ENCODE peak calls at places on chromosomes 3 and 15, in six cellular contexts. N is A549, Y is transverse colon, M is body of pancreas, A is sigmoid colon, P is IMR-90. Z is an unnamed sample. For H3K4me1 and H3K9me3, the result is how much of the 10 kb centered on the place peaks cover.

GRCh38 chr15:65033659-65034269 is 4.3 kb upstream of the MTFMT start:
- DNase-seq in Y (peak), A (no peak), M (no peak), N (peak), P (peak), Z (no peak)

GRCh38 chr3:98115717-98116116 is 14.8 kb upstream of the OR5H1 start:
- DNase-seq in N (no peak), A (no peak), Y (no peak), P (no peak), M (no peak), Z (no peak)

GRCh38 chr3:27219127-27219860 is 149.9 kb downstream of the NEK10 start:
- DNase-seq in Y (peak), N (no peak), P (peak), A (no peak), M (no peak), Z (no peak)

GRCh38 chr15:35309886-35310285 is 224.8 kb upstream of the NANOGP8 start:
- DNase-seq in P (peak), N (no peak), Y (no peak), M (no peak), A (no peak), Z (no peak)

GRCh38 chr3:190197346-190197763 is 76.7 kb upstream of the P3H2 start:
- DNase-seq in P (no peak), N (peak), M (no peak), A (no peak), Y (no peak), Z (no peak)

GRCh38 chr15:83365370-83365938 is 81.0 kb upstream of the BNC1 start:
- DNase-seq in M (no peak), A (no peak), P (peak), N (peak), Y (peak), Z (no peak)

GRCh38 chr15:77527831-77528231 is 104.9 kb downstream of the LINGO1 start:
- DNase-seq in Y (no peak), P (no peak), M (no peak), N (no peak), A (peak), Z (no peak)

GRCh38 chr15:79978694-79979519 is 7.9 kb upstream of the BCL2A1 start:
- DNase-seq in Y (no peak), P (peak), N (no peak), M (no peak), A (no peak), Z (no peak)

GRCh38 chr15:28955160-28955502 is 69.4 kb downstream of the APBA2 start:
- DNase-seq in N (no peak), P (peak), Y (no peak), M (no peak), A (no peak), Z (no peak)

GRCh38 chr3:106261915-106262683 is 393.3 kb upstream of the CBLB start:
- DNase-seq in M (no peak), A (no peak), Y (no peak), P (peak), N (no peak), Z (no peak)

GRCh38 chr3:46386206-46386605 is 15.5 kb downstream of the CCR5 start:
- DNase-seq in P (peak), M (no peak), A (no peak), Y (no peak), N (peak), Z (no peak)

GRCh38 chr15:100934166-100934565 is 15.0 kb downstream of the LRRK1 start:
- DNase-seq in Y (no peak), A (no peak), P (no peak), N (no peak), M (no peak), Z (no peak)

GRCh38 chr3:42764115-42764514 is 8.9 kb downstream of the CCDC13 start:
- DNase-seq in N (no peak), A (no peak), M (no peak), P (no peak), Y (no peak), Z (no peak)

GRCh38 chr3:11335056-11335608 is 62.9 kb downstream of the ATG7 start:
- DNase-seq in M (no peak), A (no peak), N (peak), Y (no peak), P (peak), Z (no peak)

GRCh38 chr15:77145370-77145769 is 74.5 kb upstream of the TSPAN3 start:
- DNase-seq in N (no peak), Y (no peak), M (no peak), P (no peak), A (no peak), Z (no peak)

GRCh38 chr3:58116161-58116955 is 94.4 kb downstream of the DNASE1L3 start:
- DNase-seq in M (no peak), P (no peak), A (no peak), Y (no peak), N (no peak), Z (no peak)

GRCh38 chr3:125156491-125156890 is 56.1 kb downstream of the SLC12A8 start:
- DNase-seq in P (no peak), N (no peak), A (no peak), Y (no peak), M (no peak), Z (no peak)

GRCh38 chr15:52699457-52699856 is 20.3 kb upstream of the ATOSA start:
- DNase-seq in M (no peak), N (no peak), P (no peak), Y (no peak), A (no peak), Z (no peak)

GRCh38 chr3:127264794-127265514 is 22.9 kb downstream of the PRR20G start:
- DNase-seq in P (no peak), A (no peak), Y (no peak), M (no peak), N (no peak), Z (no peak)

GRCh38 chr3:133956333-133956732 is 60.7 kb upstream of the RAB6B start:
- DNase-seq in A (no peak), N (no peak), Y (no peak), M (no peak), P (no peak), Z (no peak)

GRCh38 chr15:99414755-99415731 is 150.7 kb upstream of the MEF2A start:
- DNase-seq in M (no peak), P (no peak), A (peak), Y (no peak), N (no peak), Z (no peak)

GRCh38 chr3:10437272-10437994 is 68.0 kb downstream of the ATP2B2 start:
- DNase-seq in M (no peak), P (peak), Y (no peak), N (no peak), A (no peak), Z (no peak)

GRCh38 chr3:39276746-39277145 is 3.1 kb downstream of the CX3CR1 start:
- DNase-seq in M (no peak), A (no peak), P (no peak), N (no peak), Y (no peak), Z (no peak)

GRCh38 chr15:78280289-78281072 is 16.1 kb downstream of the DNAJA4 start:
- DNase-seq in N (no peak), M (no peak), Y (no peak), P (peak), A (no peak), Z (no peak)

GRCh38 chr3:70829101-70829500 is 516.7 kb upstream of the MDFIC2 start:
- DNase-seq in A (no peak), N (peak), P (peak), M (no peak), Y (no peak), Z (no peak)

GRCh38 chr3:123066896-123067688 is at the start of gene PDIA5:
- DNase-seq in N (peak), P (peak), M (peak), A (peak), Y (peak), Z (peak)
- TF ChIP-seq POLR2A in N (peak), P (peak), M (peak), A (peak), Y (peak), Z (no peak)

GRCh38 chr15:71048913-71049675 is 66.2 kb upstream of the THSD4 start:
- DNase-seq in M (no peak), N (no peak), P (peak), Y (no peak), A (no peak), Z (no peak)

GRCh38 chr15:71052356-71052755 is 62.9 kb upstream of the THSD4 start:
- DNase-seq in M (no peak), P (peak), Y (no peak), A (no peak), N (no peak), Z (no peak)

GRCh38 chr15:71051539-71051938 is 63.7 kb upstream of the THSD4 start:
- DNase-seq in N (no peak), A (no peak), M (no peak), Y (no peak), P (peak), Z (no peak)

GRCh38 chr15:71049706-71050422 is 65.4 kb upstream of the THSD4 start:
- DNase-seq in A (no peak), N (no peak), P (peak), Y (no peak), M (no peak), Z (no peak)

GRCh38 chr15:71050461-71050860 is 64.8 kb upstream of the THSD4 start:
- DNase-seq in M (no peak), N (no peak), Y (no peak), P (no peak), A (no peak), Z (no peak)
- H3K4me1 ChIP-seq in M (under half), N (under half), Y (under half), P (under half), A (under half), Z (under half)

GRCh38 chr3:185236969-185237368 is 16.9 kb downstream of the EHHADH start:
- DNase-seq in P (no peak), A (no peak), N (no peak), Y (no peak), M (no peak), Z (no peak)

GRCh38 chr3:185233328-185233727 is 20.5 kb downstream of the EHHADH start:
- DNase-seq in M (no peak), A (no peak), Y (no peak), N (no peak), P (no peak), Z (no peak)
- H3K9me3 ChIP-seq in M (under half), A (under half), Y (under half), N (under half), P (under half), Z (under half)

GRCh38 chr3:172750368-172751187 is at the start of gene ECT2:
- DNase-seq in A (peak), P (peak), N (peak), M (peak), Y (peak), Z (peak)
- TF ChIP-seq POLR2A in A (no peak), P (no peak), N (peak), M (peak), Y (peak), Z (no peak)

DNA sequence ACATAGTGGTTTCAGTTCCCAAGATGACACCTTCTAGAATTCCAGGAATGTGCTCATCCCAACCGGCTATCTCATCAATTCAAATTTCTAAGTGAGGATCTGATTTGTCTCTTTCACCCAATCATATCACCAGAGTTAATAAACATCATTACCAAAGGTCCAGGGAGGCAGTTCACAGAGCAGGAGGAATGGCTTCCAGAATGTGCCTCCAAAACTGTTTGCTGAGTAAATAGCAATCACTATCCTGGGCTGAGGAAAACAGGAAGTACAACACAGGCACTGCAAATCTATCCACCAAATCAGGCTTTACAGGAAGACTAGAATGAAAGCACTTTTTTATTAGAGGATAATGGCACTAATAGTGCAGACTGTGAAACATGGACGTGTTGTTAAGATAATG is 61.5 kb downstream of the OSBPL10 start:
- DNase-seq in N (no peak), M (no peak), A (no peak), P (no peak), Y (no peak), Z (no peak)
- H3K4me1 ChIP-seq in N (under half), M (under half), A (under half), P (under half), Y (under half), Z (under half)

GRCh38 chr3:6282920-6283319 is 578.0 kb upstream of the GRM7 start:
- DNase-seq in M (no peak), Y (no peak), A (peak), N (no peak), P (no peak), Z (no peak)

GRCh38 chr3:6287063-6287462 is 573.9 kb upstream of the GRM7 start:
- DNase-seq in P (no peak), M (no peak), N (no peak), Y (no peak), A (no peak), Z (no peak)

GRCh38 chr3:6281662-6282061 is 579.3 kb upstream of the GRM7 start:
- DNase-seq in M (no peak), A (no peak), Y (no peak), P (no peak), N (no peak), Z (no peak)
- H3K9me3 ChIP-seq in M (under half), A (under half), Y (under half), P (under half), N (under half), Z (under half)

GRCh38 chr15:41283653-41284424 is 48.6 kb downstream of the OIP5 start:
- DNase-seq in N (peak), M (peak), A (peak), P (peak), Y (peak), Z (peak)
- TF ChIP-seq POLR2A in N (peak), M (peak), A (peak), P (peak), Y (peak), Z (peak)

GRCh38 chr3:31091748-31092147 is 197.3 kb upstream of the GADL1 start:
- DNase-seq in M (no peak), A (no peak), P (no peak), N (no peak), Y (no peak), Z (no peak)

GRCh38 chr3:31095254-31095653 is 200.8 kb upstream of the GADL1 start:
- DNase-seq in A (no peak), P (no peak), N (no peak), Y (no peak), M (no peak), Z (no peak)

GRCh38 chr3:31094048-31094447 is 199.6 kb upstream of the GADL1 start:
- DNase-seq in M (no peak), A (no peak), P (no peak), N (peak), Y (no peak), Z (no peak)

GRCh38 chr3:31093608-31093990 is 199.1 kb upstream of the GADL1 start:
- DNase-seq in Y (no peak), A (no peak), M (no peak), N (no peak), P (no peak), Z (no peak)

GRCh38 chr3:31092748-31093607 is 198.5 kb upstream of the GADL1 start:
- DNase-seq in M (no peak), A (no peak), P (peak), N (no peak), Y (no peak), Z (no peak)
- H3K4me1 ChIP-seq in M (under half), A (under half), P (under half), N (under half), Y (under half), Z (under half)

Z was measured in breast epithelium.